ENCODE peak calls at places on chromosomes 7 and 10, in six cellular contexts. M is stimulated activated naive CD8-positive, alpha-beta T cell treated with anti-CD3 and anti-CD28 coated beads, Interleukin-15, amount 100 ng/mL, for 72 hours; J is A549; Y is Right ventricle myocardium inferior; W is WTC11; V is activated CD8-positive, alpha-beta memory T cell treated with anti-CD3 and anti-CD28 coated beads, Interleukin-2, amount 10 ng/mL, durations not matched to agents 7 days and 5 days. A is an unnamed sample.

GRCh38 chr7:50962962-50963374 is 180.3 kb upstream of the GRB10 start:
- ATAC-seq in W (peak), M (peak), V (no peak), J (peak), Y (peak), A (no peak)

GRCh38 chr7:128031901-128032604 is 816 bp upstream of the LRRC4 start:
- ATAC-seq in V (peak), Y (peak), W (peak), J (no peak), M (peak), A (peak)

GRCh38 chr10:13328588-13328987 is 19.5 kb downstream of the SEPHS1 start:
- ATAC-seq in M (no peak), J (no peak), W (no peak), Y (no peak), V (no peak), A (no peak)

GRCh38 chr10:78173360-78174020 is 139.8 kb downstream of the RPS24 start:
- ATAC-seq in W (no peak), V (no peak), J (no peak), M (no peak), Y (no peak), A (no peak)

GRCh38 chr7:26284995-26285632 is 6.5 kb upstream of the SNX10 start:
- ATAC-seq in M (peak), V (peak), Y (no peak), W (no peak), J (no peak), A (peak)

GRCh38 chr7:94174956-94175355 is 170.8 kb upstream of the BET1 start:
- ATAC-seq in V (no peak), J (no peak), W (no peak), M (no peak), Y (no peak), A (no peak)

GRCh38 chr7:89837515-89837914 is 316.8 kb upstream of the STEAP1 start:
- ATAC-seq in J (no peak), Y (no peak), W (no peak), V (no peak), M (no peak), A (no peak)

GRCh38 chr10:100014129-100014762 is 4.5 kb upstream of the DNMBP start:
- ATAC-seq in J (no peak), W (no peak), V (no peak), Y (no peak), M (no peak), A (no peak)

GRCh38 chr10:124062390-124062789 is 31.0 kb downstream of the CHST15 start:
- ATAC-seq in V (no peak), J (no peak), Y (no peak), W (no peak), M (no peak), A (no peak)

GRCh38 chr7:107179326-107180163 is 10.7 kb downstream of the HBP1 start:
- ATAC-seq in M (peak), J (peak), Y (no peak), V (peak), W (no peak), A (peak)

GRCh38 chr7:132368246-132368900 is 207.9 kb downstream of the PLXNA4 start:
- ATAC-seq in W (no peak), M (no peak), Y (peak), V (no peak), J (no peak), A (no peak)

GRCh38 chr10:16986406-16987128 is 143.0 kb downstream of the CUBN start:
- ATAC-seq in V (no peak), M (no peak), W (peak), J (no peak), Y (peak), A (no peak)

GRCh38 chr10:120783098-120783497 is 68.1 kb upstream of the WDR11 start:
- ATAC-seq in Y (no peak), M (no peak), W (no peak), J (no peak), V (no peak), A (no peak)

GRCh38 chr10:76436367-76436766 is 1004.9 kb downstream of the LRMDA start:
- ATAC-seq in Y (peak), W (no peak), V (no peak), M (no peak), J (no peak), A (no peak)

GRCh38 chr10:11195017-11195586 is 177.4 kb downstream of the CELF2 start:
- ATAC-seq in W (no peak), V (no peak), J (no peak), M (no peak), Y (peak), A (no peak)

GRCh38 chr10:12684784-12685183 is 316.7 kb downstream of the CCDC3 start:
- ATAC-seq in W (no peak), J (no peak), V (no peak), Y (no peak), M (no peak), A (peak)

GRCh38 chr10:9038146-9038714 is 983.7 kb downstream of the GATA3 start:
- ATAC-seq in Y (no peak), V (no peak), M (no peak), J (no peak), W (no peak), A (no peak)

GRCh38 chr10:25689346-25690095 is 244.5 kb upstream of the MYO3A start:
- ATAC-seq in J (no peak), Y (no peak), V (no peak), W (no peak), M (no peak), A (no peak)

GRCh38 chr7:28330384-28331070 is 81.8 kb upstream of the CREB5 start:
- ATAC-seq in V (peak), J (no peak), M (peak), W (no peak), Y (no peak), A (peak)

GRCh38 chr7:2736411-2736914 is 48.5 kb downstream of the AMZ1 start:
- ATAC-seq in J (no peak), M (no peak), V (no peak), W (peak), Y (no peak), A (no peak)

GRCh38 chr7:29285451-29285807 is 90.9 kb downstream of the CHN2 start:
- ATAC-seq in Y (no peak), J (peak), W (no peak), V (peak), M (peak), A (peak)

GRCh38 chr10:62726142-62726541 is 78.4 kb upstream of the ADO start:
- ATAC-seq in W (no peak), M (peak), V (peak), Y (no peak), J (peak), A (peak)